ENCODE peak calls at places on chromosomes 11 and 22, in seven cellular contexts. O, H, M, V, K, C and A are unnamed samples.

GRCh38 chr11:108916290-108916689 is 251.4 kb downstream of the DDX10 start:
- DNase-seq in O (no peak), H (peak; percentile 17), M (peak; percentile 25), V (peak; percentile 59), K (no peak), C (no peak), A (peak; percentile 15)

GRCh38 chr22:30572840-30573593 is 1.4 kb downstream of the GAL3ST1 start:
- DNase-seq in O (no peak), H (no peak), M (peak; percentile 24), V (no peak), K (peak; percentile 79), C (peak; percentile 54), A (no peak)

GRCh38 chr22:45742866-45743450 is 71.3 kb downstream of the ATXN10 start:
- DNase-seq in O (no peak), H (peak; percentile 71), M (peak; percentile 84), V (peak; percentile 65), K (no peak), C (peak; percentile 49), A (peak; percentile 69)

GRCh38 chr22:38955250-38955775 is 2.1 kb upstream of the APOBEC3A start:
- DNase-seq in O (no peak), H (no peak), M (no peak), V (no peak), K (peak; percentile 11), C (no peak), A (no peak)

GRCh38 chr22:35971418-35972119 is 57.1 kb downstream of the RBFOX2 start:
- DNase-seq in O (no peak), H (peak; percentile 77), M (peak; percentile 98), V (peak; percentile 93), K (no peak), C (no peak), A (no peak)

GRCh38 chr22:20792966-20793332 is 19.0 kb downstream of the SERPIND1 start:
- DNase-seq in O (no peak), H (no peak), M (no peak), V (no peak), K (no peak), C (no peak), A (no peak)

GRCh38 chr11:34789196-34789834 is 126.9 kb downstream of the APIP start:
- DNase-seq in O (no peak), H (no peak), M (no peak), V (peak; percentile 4), K (no peak), C (no peak), A (no peak)

GRCh38 chr22:45975266-45976161 is 1.4 kb downstream of the WNT7B start:
- DNase-seq in O (no peak), H (no peak), M (no peak), V (no peak), K (no peak), C (peak; percentile 56), A (peak; percentile 85)

GRCh38 chr11:8263109-8263768 is 439 bp downstream of the LMO1 start:
- DNase-seq in O (no peak), H (no peak), M (peak; percentile 36), V (no peak), K (peak; percentile 48), C (peak; percentile 13), A (peak; percentile 13)
- TF ChIP-seq CTCF in O (no peak), H (no peak), M (no peak), V (no peak), K (no peak), C (no peak), A (no peak)

DNA sequence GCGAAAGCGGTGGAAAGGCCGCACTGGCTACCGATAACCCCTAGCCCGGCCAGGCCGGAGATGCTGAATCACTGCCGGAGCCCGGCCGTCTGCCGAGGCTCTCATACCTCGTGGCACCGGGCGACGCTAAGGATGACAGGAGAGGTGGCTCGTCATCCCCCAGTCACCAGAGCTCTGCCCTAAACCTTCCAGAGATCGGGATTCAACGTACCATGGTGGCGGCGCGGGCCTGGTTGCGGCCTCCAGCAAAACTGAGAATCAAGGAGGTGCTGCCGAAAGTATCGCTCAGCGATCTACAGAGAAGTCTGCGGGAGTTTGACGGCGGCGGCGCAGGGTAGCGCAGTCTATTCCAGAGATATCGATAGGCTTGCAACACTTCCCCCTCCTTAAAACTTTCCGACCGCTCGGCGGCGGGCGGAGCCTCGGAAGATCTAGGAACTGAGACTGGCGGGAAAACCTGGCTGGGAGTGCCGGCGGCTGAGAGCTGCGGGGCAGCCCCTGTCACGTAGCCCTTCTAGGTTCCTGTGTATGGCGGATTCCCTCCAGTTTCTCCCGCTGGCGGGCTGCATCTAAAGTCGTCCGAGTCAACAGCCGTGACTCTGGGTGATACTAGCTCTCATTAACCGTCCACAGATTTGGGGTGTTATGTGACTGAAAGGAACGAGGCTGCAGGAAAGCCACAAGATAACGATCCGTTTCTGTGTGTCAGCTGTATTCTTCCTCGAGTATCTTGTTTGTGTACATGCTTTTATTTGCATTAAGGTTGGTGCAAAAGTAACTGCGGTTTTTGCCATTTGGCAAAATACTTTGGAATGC is at the start of gene PSMA1:
- DNase-seq in O (peak; percentile 84), H (peak; percentile 95), M (peak; percentile 97), V (peak; percentile 94), K (peak; percentile 91), C (peak; percentile 93), A (peak; percentile 97)
- TF ChIP-seq CTCF in O (no peak), H (peak; percentile 15), M (no peak), V (no peak), K (peak; percentile 67), C (peak; percentile 89), A (peak; percentile 34)

GRCh38 chr11:121634273-121634672 is 181.5 kb upstream of the SORL1-AS1 start:
- DNase-seq in O (no peak), H (no peak), M (no peak), V (no peak), K (no peak), C (no peak), A (no peak)
- TF ChIP-seq CTCF in O (no peak), H (no peak), M (no peak), V (no peak), K (no peak), C (no peak), A (no peak)

DNA sequence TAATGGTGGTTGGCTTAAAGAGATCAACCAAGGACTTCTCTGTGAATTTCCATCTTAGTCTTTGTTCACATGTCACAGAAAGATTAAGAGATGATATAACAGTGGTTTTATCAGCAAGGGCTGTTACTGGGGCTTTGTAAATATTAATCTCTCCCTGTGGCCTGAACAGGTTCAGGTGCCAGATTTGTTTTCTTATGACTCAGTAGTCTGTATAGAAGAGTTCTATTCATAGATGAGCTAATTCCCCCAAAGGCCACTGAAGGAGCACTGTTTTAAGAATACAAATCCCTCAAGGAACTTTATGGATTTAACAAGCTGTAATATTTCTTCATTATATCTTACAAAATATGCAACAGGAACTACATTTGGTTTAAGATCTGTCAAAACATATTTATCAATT is 50.4 kb downstream of the TCP11L1 start:
- DNase-seq in O (no peak), H (peak; percentile 21), M (no peak), V (peak; percentile 73), K (no peak), C (no peak), A (peak; percentile 48)
- TF ChIP-seq CTCF in O (no peak), H (peak; percentile 17), M (no peak), V (peak; percentile 21), K (no peak), C (no peak), A (peak; percentile 21)